ENCODE peak calls at places on chromosomes 2 and 18, in seven cellular contexts. I is amniotic stem cell, J is mesenchymal stem cell, W is cardiac septum, R is foreskin fibroblast, B is adrenal gland, Z is HEK293T. Y is an unnamed sample.

GRCh38 chr2:70043252-70043875 is 43.9 kb upstream of the PCBP1 start:
- DNase-seq in I (no peak), J (no peak), W (peak), R (no peak), B (peak), Z (no peak), Y (no peak)

GRCh38 chr2:170271340-170271739 is 93.4 kb downstream of the MYO3B start:
- DNase-seq in I (no peak), J (no peak), W (no peak), R (peak), B (no peak), Z (no peak), Y (no peak)

GRCh38 chr2:160390544-160391258 is 102.9 kb downstream of the RBMS1 start:
- DNase-seq in I (no peak), J (no peak), W (no peak), R (peak), B (no peak), Z (no peak), Y (no peak)

GRCh38 chr2:226720948-226721347 is 78.7 kb downstream of the IRS1 start:
- DNase-seq in I (no peak), J (no peak), W (no peak), R (no peak), B (no peak), Z (no peak), Y (no peak)

GRCh38 chr2:85949280-85949679 is 60.5 kb upstream of the ST3GAL5 start:
- DNase-seq in I (no peak), J (no peak), W (no peak), R (no peak), B (peak), Z (no peak), Y (no peak)

GRCh38 chr2:237254911-237255578 is 158.9 kb downstream of the COL6A3 start:
- DNase-seq in I (no peak), J (peak), W (no peak), R (peak), B (no peak), Z (no peak), Y (no peak)

GRCh38 chr18:74493689-74494088 is 2.5 kb upstream of the CNDP2 start:
- DNase-seq in I (no peak), J (peak), W (no peak), R (peak), B (no peak), Z (peak), Y (no peak)

GRCh38 chr2:232628466-232629200 is 4.8 kb upstream of the EFHD1 start:
- DNase-seq in I (no peak), J (no peak), W (no peak), R (no peak), B (no peak), Z (no peak), Y (no peak)

GRCh38 chr2:43300781-43301586 is 74.6 kb upstream of the ZFP36L2 start:
- DNase-seq in I (no peak), J (no peak), W (no peak), R (peak), B (no peak), Z (no peak), Y (no peak)

GRCh38 chr2:116304328-116304727 is 1510.2 kb upstream of the DDX18 start:
- DNase-seq in I (no peak), J (no peak), W (no peak), R (no peak), B (no peak), Z (no peak), Y (no peak)

GRCh38 chr2:40164736-40165502 is 287.0 kb downstream of the SLC8A1 start:
- DNase-seq in I (no peak), J (no peak), W (no peak), R (peak), B (peak), Z (no peak), Y (no peak)

GRCh38 chr2:46200100-46200690 is 97.0 kb upstream of the EPAS1 start:
- DNase-seq in I (no peak), J (no peak), W (no peak), R (no peak), B (no peak), Z (no peak), Y (no peak)

GRCh38 chr18:50117876-50118275 is 77.1 kb downstream of the MYO5B start:
- DNase-seq in I (no peak), J (no peak), W (no peak), R (no peak), B (no peak), Z (no peak), Y (no peak)

GRCh38 chr18:35355140-35355618 is 11.0 kb upstream of the ZNF24 start:
- DNase-seq in I (peak), J (peak), W (peak), R (peak), B (peak), Z (peak), Y (no peak)

GRCh38 chr2:98505311-98505808 is 60.7 kb downstream of the INPP4A start:
- DNase-seq in I (no peak), J (peak), W (no peak), R (no peak), B (peak), Z (no peak), Y (no peak)

GRCh38 chr2:10584843-10585475 is 104.8 kb downstream of the NOL10 start:
- DNase-seq in I (peak), J (peak), W (no peak), R (peak), B (no peak), Z (no peak), Y (no peak)

GRCh38 chr2:126038901-126039300 is 617.1 kb upstream of the GYPC start:
- DNase-seq in I (no peak), J (no peak), W (no peak), R (no peak), B (no peak), Z (no peak), Y (no peak)

GRCh38 chr18:9986156-9986930 is 72.5 kb downstream of the VAPA start:
- DNase-seq in I (no peak), J (no peak), W (no peak), R (no peak), B (no peak), Z (no peak), Y (no peak)

GRCh38 chr18:76351961-76352581 is 143.0 kb downstream of the ZNF516 start:
- DNase-seq in I (peak), J (peak), W (peak), R (peak), B (no peak), Z (peak), Y (no peak)

GRCh38 chr2:240512666-240513535 is 44.9 kb downstream of the ANKMY1 start:
- DNase-seq in I (no peak), J (no peak), W (no peak), R (no peak), B (no peak), Z (no peak), Y (no peak)

GRCh38 chr2:175880-176800 is 87.7 kb downstream of the SH3YL1 start:
- DNase-seq in I (no peak), J (peak), W (no peak), R (peak), B (peak), Z (no peak), Y (no peak)

GRCh38 chr2:149894760-149895159 is 307.2 kb upstream of the MMADHC start:
- DNase-seq in I (no peak), J (peak), W (no peak), R (no peak), B (peak), Z (no peak), Y (no peak)

GRCh38 chr18:10397004-10397403 is 57.4 kb upstream of the APCDD1 start:
- DNase-seq in I (no peak), J (no peak), W (no peak), R (no peak), B (no peak), Z (no peak), Y (no peak)

GRCh38 chr2:19722486-19723420 is 179.0 kb downstream of the TTC32 start:
- DNase-seq in I (no peak), J (peak), W (no peak), R (no peak), B (no peak), Z (no peak), Y (no peak)

GRCh38 chr2:80238692-80239469 is 65.7 kb downstream of the LRRTM1 start:
- DNase-seq in I (no peak), J (peak), W (no peak), R (peak), B (peak), Z (peak), Y (no peak)

GRCh38 chr18:64974378-64975125 is 776.3 kb upstream of the CDH7 start:
- DNase-seq in I (no peak), J (no peak), W (no peak), R (no peak), B (no peak), Z (no peak), Y (no peak)

GRCh38 chr18:21295101-21295500 is 53.1 kb downstream of the GREB1L start:
- DNase-seq in I (no peak), J (no peak), W (no peak), R (no peak), B (no peak), Z (no peak), Y (no peak)

GRCh38 chr18:39946623-39947061 is 2008.4 kb upstream of the PIK3C3 start:
- DNase-seq in I (no peak), J (peak), W (no peak), R (peak), B (peak), Z (no peak), Y (no peak)

Y was measured in activated B cell treated with CpG ODN at 0.5 μM for 24 hours.